ENCODE peak calls at places on chromosomes 11 and 22, in six cellular contexts. Q is foreskin fibroblast, L is kidney epithelial cell, K is psoas muscle, M is prostate gland, P is thoracic aorta. Z is an unnamed sample.
A peak's percentile ranks its signal among the peaks of the same experiment; 100 is the strongest.

GRCh38 chr11:73869234-73869949 is 7.3 kb downstream of the COA4 start:
- DNase-seq in Q (no peak), M (no peak), P (no peak), K (no peak), L (no peak), Z (no peak)

GRCh38 chr22:29316429-29316828 is 932 bp upstream of the RASL10A start:
- DNase-seq in Q (no peak), L (no peak), P (no peak), M (no peak), K (no peak), Z (no peak)

GRCh38 chr11:85737738-85738137 is 51.7 kb upstream of the CCDC89 start:
- DNase-seq in M (no peak), K (no peak), L (no peak), P (no peak), Q (no peak), Z (peak; percentile 35)

GRCh38 chr11:103618532-103618931 is 417.9 kb upstream of the DDI1 start:
- DNase-seq in M (no peak), K (no peak), Q (peak; percentile 75), P (no peak), L (no peak), Z (no peak)

GRCh38 chr11:131674051-131674755 is 303.8 kb downstream of the NTM start:
- DNase-seq in K (peak; percentile 59), L (peak; percentile 48), Q (peak; percentile 71), M (peak; percentile 48), P (no peak), Z (peak; percentile 64)

GRCh38 chr11:71948314-71949027 is 19.6 kb downstream of the RNF121 start:
- DNase-seq in M (no peak), Q (no peak), L (no peak), P (no peak), K (no peak), Z (no peak)

GRCh38 chr22:26461188-26461810 is 22.3 kb downstream of the HPS4 start:
- DNase-seq in L (no peak), P (no peak), M (peak; percentile 54), K (peak; percentile 63), Q (no peak), Z (peak; percentile 71)

GRCh38 chr11:29018631-29019030 is 910.4 kb downstream of the METTL15 start:
- DNase-seq in K (no peak), L (peak; percentile 10), Q (peak; percentile 52), P (no peak), M (no peak), Z (no peak)

GRCh38 chr22:45290410-45290936 is 5.7 kb downstream of the UPK3A start:
- DNase-seq in Q (peak; percentile 86), P (no peak), L (no peak), K (peak; percentile 33), M (peak; percentile 54), Z (peak; percentile 26)

GRCh38 chr11:65163684-65164083 is 6.3 kb upstream of the SPDYC start:
- DNase-seq in P (no peak), K (no peak), M (no peak), L (no peak), Q (no peak), Z (no peak)

GRCh38 chr11:61587951-61588695 is 7.2 kb upstream of the SYT7 start:
- DNase-seq in P (no peak), K (peak; percentile 62), Q (no peak), M (peak; percentile 85), L (no peak), Z (peak; percentile 82)

DNA sequence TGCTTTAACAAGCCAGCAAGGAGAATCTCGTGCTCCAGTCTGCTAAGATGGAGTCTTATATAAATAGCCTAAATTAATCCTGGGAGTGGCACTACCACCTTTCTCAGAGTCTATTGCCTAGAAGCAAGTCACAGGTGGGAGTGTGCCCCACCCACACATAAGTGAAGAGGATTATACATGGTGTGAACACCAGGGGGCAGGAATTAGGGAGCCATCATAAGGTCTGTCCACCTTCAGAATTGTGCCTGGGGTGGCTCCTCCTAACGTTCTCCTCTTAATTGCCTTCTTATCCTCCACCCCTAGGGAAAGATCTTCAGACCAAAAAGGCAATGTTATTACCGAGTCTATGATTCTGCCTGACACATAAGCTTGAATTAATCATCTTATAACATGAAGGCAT is 276.8 kb upstream of the SESN3 start:
- DNase-seq in K (no peak), P (no peak), M (no peak), Q (no peak), L (no peak), Z (no peak)
- TF ChIP-seq CTCF in K (no peak), P (no peak), M (no peak), Q (no peak), L (no peak), Z (no peak)

GRCh38 chr11:114291847-114292680 is 4.1 kb upstream of the NNMT start:
- DNase-seq in L (peak; percentile 84), K (no peak), Q (peak; percentile 67), M (no peak), P (no peak), Z (no peak)
- TF ChIP-seq CTCF in L (no peak), K (no peak), Q (no peak), M (no peak), P (no peak), Z (no peak)

GRCh38 chr22:17945851-17946690 is 78.3 kb downstream of the MICAL3 start:
- DNase-seq in K (no peak), M (no peak), P (no peak), L (no peak), Q (no peak), Z (no peak)
- TF ChIP-seq CTCF in K (no peak), M (peak; percentile 19), P (no peak), L (no peak), Q (no peak), Z (no peak)

DNA sequence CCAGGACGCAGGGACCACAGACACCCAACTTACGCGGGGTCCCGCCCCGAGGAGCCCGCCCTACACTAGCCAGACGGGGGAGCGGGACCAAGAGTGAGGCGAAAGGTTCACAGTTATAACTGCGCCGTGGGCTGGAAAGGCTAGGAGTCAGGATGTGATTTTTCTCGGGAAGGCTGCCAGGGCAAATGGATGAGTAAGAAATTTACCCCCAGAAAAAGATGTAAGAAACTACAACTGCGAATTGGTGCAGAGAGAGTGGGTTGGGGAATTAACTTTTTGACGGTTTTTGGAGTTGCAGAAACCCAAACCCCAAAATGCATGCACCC is 1.3 kb downstream of the TSPAN18 start:
- DNase-seq in P (no peak), L (no peak), M (no peak), Q (no peak), K (no peak), Z (no peak)
- TF ChIP-seq CTCF in P (peak; percentile 18), L (no peak), M (no peak), Q (no peak), K (no peak), Z (no peak)